ENCODE peak calls at places on chromosomes 7 and 10, in four cellular contexts. One of them, this sample, is unnamed.

GRCh38 chr7:130379551-130380120 is 658 bp upstream of the CPA1 start:
- DNase-seq in WTC11: no peak
- DNase-seq in GM12878: no peak
- DNase-seq in K562: no peak
- DNase-seq in this sample: no peak

GRCh38 chr10:29932991-29933390 is 126.4 kb downstream of the JCAD start:
- DNase-seq in GM12878: no peak
- DNase-seq in K562: no peak
- DNase-seq in WTC11: no peak
- DNase-seq in this sample: no peak

GRCh38 chr10:45404087-45404769 is 30.2 kb downstream of the ALOX5 start:
- DNase-seq in WTC11: no peak
- DNase-seq in GM12878: no peak
- DNase-seq in K562: no peak
- DNase-seq in this sample: no peak

GRCh38 chr10:71729023-71729649 is 9.6 kb upstream of the C10orf105 start:
- DNase-seq in GM12878: no peak
- DNase-seq in WTC11: no peak
- DNase-seq in K562: peak; percentile 67
- DNase-seq in this sample: peak; percentile 8

GRCh38 chr10:1043532-1043995 is 5.4 kb downstream of the IDI1 start:
- DNase-seq in K562: no peak
- DNase-seq in GM12878: peak; percentile 72
- DNase-seq in WTC11: no peak
- DNase-seq in this sample: no peak

GRCh38 chr7:31058122-31058521 is 6.0 kb downstream of the ADCYAP1R1 start:
- DNase-seq in GM12878: no peak
- DNase-seq in WTC11: no peak
- DNase-seq in K562: no peak
- DNase-seq in this sample: no peak

GRCh38 chr10:128630787-128631252 is 504.6 kb upstream of the MKI67 start:
- DNase-seq in K562: no peak
- DNase-seq in GM12878: no peak
- DNase-seq in WTC11: no peak
- DNase-seq in this sample: no peak

GRCh38 chr10:47031953-47032465 is 120.8 kb downstream of the PTPN20 start:
- DNase-seq in GM12878: no peak
- DNase-seq in K562: no peak
- DNase-seq in WTC11: no peak
- DNase-seq in this sample: no peak

GRCh38 chr7:123622660-123623386 is 21.2 kb downstream of the ASB15 start:
- DNase-seq in K562: no peak
- DNase-seq in GM12878: no peak
- DNase-seq in WTC11: no peak
- DNase-seq in this sample: peak; percentile 64

GRCh38 chr7:27442446-27442845 is 199.8 kb downstream of the EVX1 start:
- DNase-seq in GM12878: no peak
- DNase-seq in WTC11: no peak
- DNase-seq in K562: no peak
- DNase-seq in this sample: no peak

GRCh38 chr10:47409866-47410256 is 25.8 kb upstream of the ZNF488 start:
- DNase-seq in WTC11: no peak
- DNase-seq in K562: no peak
- DNase-seq in GM12878: no peak
- DNase-seq in this sample: no peak

GRCh38 chr10:113689574-113689973 is 9.9 kb downstream of the CASP7 start:
- DNase-seq in GM12878: no peak
- DNase-seq in K562: no peak
- DNase-seq in WTC11: no peak
- DNase-seq in this sample: no peak

GRCh38 chr10:72744566-72744965 is 52.6 kb downstream of the MCU start:
- DNase-seq in K562: no peak
- DNase-seq in GM12878: no peak
- DNase-seq in WTC11: no peak
- DNase-seq in this sample: no peak

GRCh38 chr7:45986355-45987298 is 65.6 kb upstream of the IGFBP3 start:
- DNase-seq in WTC11: no peak
- DNase-seq in K562: no peak
- DNase-seq in GM12878: no peak
- DNase-seq in this sample: no peak

GRCh38 chr10:112763916-112764520 is 186.0 kb upstream of the TCF7L2 start:
- DNase-seq in K562: no peak
- DNase-seq in GM12878: no peak
- DNase-seq in WTC11: no peak
- DNase-seq in this sample: no peak

GRCh38 chr10:44049301-44050015 is 335.4 kb downstream of the CXCL12 start:
- DNase-seq in GM12878: no peak
- DNase-seq in WTC11: no peak
- DNase-seq in K562: no peak
- DNase-seq in this sample: no peak

GRCh38 chr10:51832652-51833383 is 133.4 kb upstream of the CSTF2T start:
- DNase-seq in WTC11: no peak
- DNase-seq in GM12878: peak; percentile 8
- DNase-seq in K562: no peak
- DNase-seq in this sample: peak; percentile 44

GRCh38 chr7:23298141-23298851 is 843 bp upstream of the MALSU1 start:
- DNase-seq in K562: no peak
- DNase-seq in WTC11: no peak
- DNase-seq in GM12878: no peak
- DNase-seq in this sample: peak; percentile 45

GRCh38 chr7:67937717-67938191 is 941.1 kb downstream of the TYW1 start:
- DNase-seq in GM12878: no peak
- DNase-seq in K562: no peak
- DNase-seq in WTC11: no peak
- DNase-seq in this sample: no peak

GRCh38 chr10:49235392-49235791 is 47.2 kb upstream of the TMEM273 start:
- DNase-seq in K562: no peak
- DNase-seq in GM12878: no peak
- DNase-seq in WTC11: no peak
- DNase-seq in this sample: no peak

GRCh38 chr7:116209561-116210070 is 723 bp upstream of the TES start:
- DNase-seq in GM12878: no peak
- DNase-seq in WTC11: no peak
- DNase-seq in K562: no peak
- DNase-seq in this sample: no peak

GRCh38 chr7:151133266-151133985 is 34.1 kb downstream of the GBX1 start:
- DNase-seq in K562: no peak
- DNase-seq in WTC11: no peak
- DNase-seq in GM12878: no peak
- DNase-seq in this sample: no peak

GRCh38 chr7:98203261-98203963 is 7.8 kb upstream of the BHLHA15 start:
- DNase-seq in WTC11: no peak
- DNase-seq in GM12878: no peak
- DNase-seq in K562: no peak
- DNase-seq in this sample: no peak

GRCh38 chr7:39356531-39356930 is 209.7 kb upstream of the YAE1 start:
- DNase-seq in GM12878: no peak
- DNase-seq in WTC11: no peak
- DNase-seq in K562: no peak
- DNase-seq in this sample: no peak

GRCh38 chr10:132422169-132422691 is 25.2 kb downstream of the PWWP2B start:
- DNase-seq in K562: peak; percentile 31
- DNase-seq in WTC11: no peak
- DNase-seq in GM12878: no peak
- DNase-seq in this sample: no peak

GRCh38 chr7:2841907-2842306 is 2.2 kb downstream of the GNA12 start:
- DNase-seq in GM12878: no peak
- DNase-seq in K562: no peak
- DNase-seq in WTC11: no peak
- DNase-seq in this sample: no peak

GRCh38 chr10:109892087-109892486 is 31.2 kb downstream of the XPNPEP1 start:
- DNase-seq in K562: no peak
- DNase-seq in WTC11: no peak
- DNase-seq in GM12878: no peak
- DNase-seq in this sample: no peak

GRCh38 chr10:77984986-77985385 is 44.3 kb downstream of the POLR3A start:
- DNase-seq in GM12878: no peak
- DNase-seq in WTC11: no peak
- DNase-seq in K562: no peak
- DNase-seq in this sample: no peak

GRCh38 chr10:63781226-63781625 is 260.0 kb downstream of the REEP3 start:
- DNase-seq in K562: no peak
- DNase-seq in WTC11: no peak
- DNase-seq in GM12878: no peak
- DNase-seq in this sample: no peak

GRCh38 chr10:32459072-32459703 is 13.2 kb downstream of the CCDC7 start:
- DNase-seq in K562: no peak
- DNase-seq in WTC11: no peak
- DNase-seq in GM12878: no peak
- DNase-seq in this sample: no peak

DNA sequence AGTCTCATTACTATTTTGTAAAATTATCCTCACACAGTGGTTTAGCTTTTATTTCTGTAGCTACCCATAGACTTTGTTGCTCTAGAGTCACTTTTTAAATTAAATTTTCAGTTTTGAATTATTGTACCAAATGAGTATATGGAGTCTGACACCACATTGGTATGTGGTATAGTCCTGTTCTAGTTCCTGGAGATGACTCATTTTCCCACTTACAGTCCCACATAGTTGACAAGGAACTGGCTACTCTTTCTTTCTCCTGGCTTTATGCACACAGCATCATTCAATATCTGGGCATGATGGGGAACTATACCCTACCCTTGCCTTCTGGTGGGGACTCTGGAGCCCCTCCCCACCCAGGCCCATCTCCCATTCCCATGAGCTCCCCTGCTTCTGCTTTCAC is 92.6 kb upstream of the RAB11FIP2 start:
- DNase-seq in K562: no peak
- DNase-seq in WTC11: no peak
- DNase-seq in GM12878: no peak
- DNase-seq in this sample: no peak
- TF ChIP-seq CBFB in K562: no peak
- TF ChIP-seq CBFB in WTC11: no peak
- TF ChIP-seq CBFB in GM12878: no peak
- TF ChIP-seq CBFB in this sample: no peak

GRCh38 chr10:3151889-3152565 is 20.6 kb downstream of the PITRM1 start:
- DNase-seq in GM12878: no peak
- DNase-seq in K562: no peak
- DNase-seq in WTC11: no peak
- DNase-seq in this sample: no peak
- TF ChIP-seq CBFB in GM12878: no peak
- TF ChIP-seq CBFB in K562: no peak
- TF ChIP-seq CBFB in WTC11: no peak
- TF ChIP-seq CBFB in this sample: no peak

DNA sequence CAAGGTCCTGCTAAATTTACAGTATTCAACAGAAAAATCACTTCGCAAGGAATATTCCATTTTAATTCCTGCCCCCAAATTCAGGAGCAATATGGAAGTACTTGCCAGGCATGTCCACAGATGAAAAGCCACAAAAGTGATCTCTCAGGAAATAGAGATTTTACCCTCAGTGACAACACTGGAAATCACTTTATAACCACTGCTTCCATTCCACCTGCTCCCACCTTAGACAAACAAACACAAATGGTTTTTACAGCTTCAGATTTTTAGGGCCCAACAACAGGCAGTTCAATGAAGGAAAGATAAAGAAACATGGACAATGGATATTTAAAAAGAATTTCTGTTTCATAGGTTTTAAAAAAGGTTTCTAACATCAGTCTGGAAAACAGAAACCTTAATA is 677.3 kb upstream of the C7orf33 start:
- DNase-seq in K562: no peak
- DNase-seq in GM12878: no peak
- DNase-seq in WTC11: no peak
- DNase-seq in this sample: no peak
- TF ChIP-seq CBFB in K562: no peak
- TF ChIP-seq CBFB in GM12878: no peak
- TF ChIP-seq CBFB in WTC11: no peak
- TF ChIP-seq CBFB in this sample: no peak

GRCh38 chr7:69126896-69127479 is 471.3 kb upstream of the AUTS2 start:
- DNase-seq in GM12878: no peak
- DNase-seq in WTC11: no peak
- DNase-seq in K562: no peak
- DNase-seq in this sample: no peak
- TF ChIP-seq CBFB in GM12878: no peak
- TF ChIP-seq CBFB in WTC11: no peak
- TF ChIP-seq CBFB in K562: no peak
- TF ChIP-seq CBFB in this sample: no peak

GRCh38 chr7:155921804-155922506 is 109.7 kb upstream of the SHH start:
- DNase-seq in WTC11: peak; percentile 19
- DNase-seq in GM12878: no peak
- DNase-seq in K562: no peak
- DNase-seq in this sample: no peak
- TF ChIP-seq CBFB in WTC11: no peak
- TF ChIP-seq CBFB in GM12878: no peak
- TF ChIP-seq CBFB in K562: no peak
- TF ChIP-seq CBFB in this sample: no peak

GRCh38 chr10:90930971-90931841 is 10.3 kb upstream of the ANKRD1 start:
- DNase-seq in WTC11: peak; percentile 52
- DNase-seq in K562: no peak
- DNase-seq in GM12878: no peak
- DNase-seq in this sample: peak; percentile 96
- TF ChIP-seq CBFB in WTC11: no peak
- TF ChIP-seq CBFB in K562: no peak
- TF ChIP-seq CBFB in GM12878: no peak
- TF ChIP-seq CBFB in this sample: no peak

DNA sequence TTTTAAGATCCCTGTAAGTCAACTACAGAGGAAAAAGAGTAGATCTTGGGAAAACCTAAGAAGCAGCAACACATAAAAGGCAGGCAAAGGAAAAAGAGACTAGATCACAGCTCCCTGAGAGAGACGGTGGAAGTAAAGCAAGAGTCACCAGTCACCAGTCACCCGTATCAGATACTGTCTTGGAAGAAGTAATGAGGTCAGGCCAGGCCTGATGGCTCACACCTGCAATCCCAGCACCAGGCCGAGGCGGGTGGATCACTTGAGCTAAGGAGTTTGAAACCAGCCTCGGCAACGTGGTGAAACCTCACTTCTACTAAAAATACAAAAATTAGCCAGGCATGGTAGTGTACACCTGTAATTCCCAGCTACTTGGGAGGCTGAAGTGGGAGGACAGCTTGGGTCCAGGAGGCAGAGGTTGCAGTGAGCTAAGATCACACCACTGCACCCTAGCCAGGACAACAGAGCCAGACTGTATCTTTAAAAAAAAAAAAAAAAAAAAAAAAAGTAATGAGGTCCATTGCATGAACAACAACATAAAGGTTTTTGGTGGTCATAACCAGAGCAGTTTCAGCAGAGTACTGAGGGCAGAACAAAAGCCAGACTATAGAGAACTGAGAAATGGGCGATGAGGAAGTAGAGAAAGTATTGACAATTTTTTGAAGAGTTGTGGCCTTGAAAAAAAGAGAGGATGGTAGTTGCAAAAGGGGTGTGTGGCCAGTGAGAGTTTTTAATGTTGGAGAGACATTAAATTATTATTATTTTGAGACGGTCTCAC is 16.9 kb downstream of the ZNF713 start:
- DNase-seq in GM12878: peak; percentile 53
- DNase-seq in WTC11: no peak
- DNase-seq in K562: no peak
- DNase-seq in this sample: no peak
- TF ChIP-seq CBFB in GM12878: no peak
- TF ChIP-seq CBFB in WTC11: no peak
- TF ChIP-seq CBFB in K562: no peak
- TF ChIP-seq CBFB in this sample: no peak

GRCh38 chr7:41817386-41817785 is 114.5 kb upstream of the INHBA start:
- DNase-seq in GM12878: no peak
- DNase-seq in K562: no peak
- DNase-seq in WTC11: no peak
- DNase-seq in this sample: no peak
- TF ChIP-seq CBFB in GM12878: no peak
- TF ChIP-seq CBFB in K562: no peak
- TF ChIP-seq CBFB in WTC11: no peak
- TF ChIP-seq CBFB in this sample: no peak